ENCODE peak calls at places on chromosomes 4 and X, in five cellular contexts. H, Z, B, K and S are unnamed samples.
A peak's percentile ranks its signal among the peaks of the same experiment; 100 is the strongest.

GRCh38 chr4:67040315-67040714 is 505.0 kb downstream of the CENPC start:
- DNase-seq in H (no peak), Z (no peak), B (no peak), K (no peak), S (no peak)

GRCh38 chr4:22876281-22876680 is 183.5 kb downstream of the GBA3 start:
- DNase-seq in H (no peak), Z (no peak), B (no peak), K (no peak), S (no peak)

GRCh38 chr4:142493255-142493976 is 352.7 kb downstream of the INPP4B start:
- DNase-seq in H (no peak), Z (no peak), B (no peak), K (peak; percentile 7), S (no peak)

GRCh38 chrX:150162141-150162540 is 201.0 kb upstream of the MAMLD1 start:
- DNase-seq in H (no peak), Z (no peak), B (no peak), K (peak; percentile 46), S (peak; percentile 29)

GRCh38 chr4:1191621-1192020 is 19.2 kb upstream of the SPON2 start:
- DNase-seq in H (no peak), Z (no peak), B (no peak), K (no peak), S (peak; percentile 1)

GRCh38 chr4:174631901-174632758 is 109.8 kb upstream of the HPGD start:
- DNase-seq in H (no peak), Z (no peak), B (peak; percentile 17), K (peak; percentile 20), S (peak; percentile 20)

GRCh38 chr4:31160146-31160545 is 440.0 kb downstream of the PCDH7 start:
- DNase-seq in H (no peak), Z (no peak), B (no peak), K (no peak), S (no peak)

GRCh38 chrX:11351375-11352295 is 58.4 kb downstream of the AMELX start:
- DNase-seq in H (peak; percentile 16), Z (no peak), B (peak; percentile 86), K (peak; percentile 67), S (peak; percentile 67)

GRCh38 chr4:172042714-172043114 is 229.5 kb downstream of the GALNTL6 start:
- DNase-seq in H (no peak), Z (no peak), B (no peak), K (peak; percentile 1), S (no peak)

GRCh38 chrX:3576886-3577516 is 136.4 kb downstream of the PRKX start:
- DNase-seq in H (no peak), Z (no peak), B (peak; percentile 84), K (peak; percentile 28), S (no peak)

GRCh38 chrX:119237526-119238035 is 1.5 kb downstream of the PGRMC1 start:
- DNase-seq in H (no peak), Z (no peak), B (no peak), K (no peak), S (peak; percentile 1)

GRCh38 chr4:67288964-67289363 is 256.3 kb downstream of the CENPC start:
- DNase-seq in H (no peak), Z (no peak), B (no peak), K (peak; percentile 28), S (peak; percentile 10)

GRCh38 chrX:140767646-140768045 is 58.1 kb downstream of the LINC00632 start:
- DNase-seq in H (no peak), Z (no peak), B (no peak), K (peak; percentile 28), S (peak; percentile 1)

GRCh38 chr4:85717366-85717765 is 242.4 kb downstream of the ARHGAP24 start:
- DNase-seq in H (no peak), Z (no peak), B (peak; percentile 55), K (peak; percentile 57), S (no peak)

GRCh38 chr4:111267786-111268185 is 644.9 kb upstream of the PITX2 start:
- DNase-seq in H (no peak), Z (no peak), B (no peak), K (no peak), S (no peak)

GRCh38 chr4:122480023-122480422 is 23.5 kb upstream of the IL2 start:
- DNase-seq in H (no peak), Z (no peak), B (no peak), K (peak; percentile 31), S (peak; percentile 29)

GRCh38 chr4:114921191-114921590 is 192.2 kb downstream of the NDST4 start:
- DNase-seq in H (no peak), Z (no peak), B (no peak), K (no peak), S (no peak)

GRCh38 chr4:152559641-152560040 is 23.7 kb upstream of the FBXW7 start:
- DNase-seq in H (no peak), Z (no peak), B (no peak), K (no peak), S (no peak)

GRCh38 chr4:2217726-2218125 is 24.2 kb downstream of the HAUS3 start:
- DNase-seq in H (no peak), Z (no peak), B (no peak), K (peak; percentile 29), S (peak; percentile 42)

GRCh38 chrX:72295745-72296144 is 10.0 kb downstream of the CITED1 start:
- DNase-seq in H (no peak), Z (no peak), B (no peak), K (no peak), S (no peak)

GRCh38 chr4:74659576-74660411 is 134.5 kb downstream of the BTC start:
- DNase-seq in H (no peak), Z (no peak), B (peak; percentile 95), K (peak; percentile 97), S (peak; percentile 87)

GRCh38 chr4:150579591-150580234 is 2.2 kb upstream of the MAB21L2 start:
- DNase-seq in H (no peak), Z (no peak), B (no peak), K (no peak), S (peak; percentile 25)

GRCh38 chr4:142435599-142436235 is 410.4 kb downstream of the INPP4B start:
- DNase-seq in H (no peak), Z (no peak), B (no peak), K (no peak), S (no peak)

GRCh38 chrX:149950681-149951080 is 12.4 kb upstream of the EOLA2 start:
- DNase-seq in H (peak; percentile 49), Z (no peak), B (peak; percentile 24), K (peak; percentile 57), S (peak; percentile 27)

GRCh38 chr4:82493721-82494425 is 63.5 kb downstream of the ENOPH1 start:
- DNase-seq in H (no peak), Z (no peak), B (peak; percentile 17), K (peak; percentile 67), S (no peak)

GRCh38 chr4:2320152-2320551 is 58.2 kb upstream of the MXD4 start:
- DNase-seq in H (no peak), Z (no peak), B (no peak), K (no peak), S (no peak)

GRCh38 chrX:144214651-144215050 is 330.8 kb downstream of the UBE2NL start:
- DNase-seq in H (no peak), Z (no peak), B (no peak), K (no peak), S (no peak)

GRCh38 chrX:124388562-124388961 is 42.2 kb downstream of the SH2D1A start:
- DNase-seq in H (peak; percentile 16), Z (peak; percentile 37), B (peak; percentile 19), K (peak; percentile 25), S (peak; percentile 41)

GRCh38 chr4:183504930-183505555 is at the start of gene ING2:
- DNase-seq in H (peak; percentile 9), Z (peak; percentile 77), B (no peak), K (peak; percentile 82), S (peak; percentile 71)

GRCh38 chr4:73703320-73703719 is 37.0 kb upstream of the CXCL8 start:
- DNase-seq in H (no peak), Z (no peak), B (no peak), K (no peak), S (no peak)

GRCh38 chrX:41036668-41037326 is 48.4 kb upstream of the USP9X start:
- DNase-seq in H (no peak), Z (no peak), B (no peak), K (no peak), S (no peak)

GRCh38 chrX:27186671-27187070 is 276.5 kb downstream of the PPP4R3C start:
- DNase-seq in H (no peak), Z (no peak), B (peak; percentile 7), K (peak; percentile 0), S (peak; percentile 0)